ENCODE peak calls at places on chromosomes 12 and 14, in seven cellular contexts. R is cardiac muscle cell, I is PC-9, F is IMR-90, E is pancreas, C is stomach, N is fibroblast of lung. L is an unnamed sample.

GRCh38 chr14:69298131-69299071 is 38.4 kb downstream of the GALNT16 start:
- DNase-seq in R (peak; percentile 39), I (peak; percentile 21), F (no peak), E (no peak), C (no peak), N (no peak), L (peak; percentile 67)

GRCh38 chr12:6018265-6018664 is 73.2 kb upstream of the ANO2 start:
- DNase-seq in R (no peak), I (peak; percentile 24), F (no peak), E (no peak), C (no peak), N (no peak), L (no peak)

GRCh38 chr14:92863281-92863680 is 59.7 kb upstream of the CHGA start:
- DNase-seq in R (no peak), I (no peak), F (no peak), E (no peak), C (no peak), N (no peak), L (no peak)

GRCh38 chr14:99781853-99782610 is 11.2 kb upstream of the EML1 start:
- DNase-seq in R (no peak), I (no peak), F (no peak), E (no peak), C (no peak), N (no peak), L (no peak)

GRCh38 chr14:89387922-89388685 is 28.9 kb downstream of the FOXN3 start:
- DNase-seq in R (no peak), I (no peak), F (no peak), E (no peak), C (no peak), N (no peak), L (no peak)

GRCh38 chr14:99649219-99649618 is 4.3 kb downstream of the HHIPL1 start:
- DNase-seq in R (no peak), I (no peak), F (peak; percentile 62), E (no peak), C (no peak), N (peak; percentile 88), L (no peak)

GRCh38 chr12:48160807-48161206 is 3.5 kb upstream of the ASB8 start:
- DNase-seq in R (no peak), I (no peak), F (no peak), E (no peak), C (no peak), N (peak; percentile 33), L (no peak)

GRCh38 chr12:22860926-22861325 is 236.0 kb downstream of the ETNK1 start:
- DNase-seq in R (peak; percentile 88), I (no peak), F (no peak), E (no peak), C (no peak), N (no peak), L (no peak)

GRCh38 chr12:111529424-111530368 is 69.4 kb downstream of the ATXN2 start:
- DNase-seq in R (peak; percentile 52), I (no peak), F (peak; percentile 59), E (peak; percentile 22), C (peak; percentile 29), N (peak; percentile 56), L (peak; percentile 53)

GRCh38 chr12:57518176-57518919 is 2.0 kb downstream of the DDIT3 start:
- DNase-seq in R (no peak), I (no peak), F (no peak), E (no peak), C (no peak), N (no peak), L (no peak)

GRCh38 chr12:123094349-123095073 is 56.4 kb downstream of the PITPNM2 start:
- DNase-seq in R (no peak), I (peak; percentile 92), F (peak; percentile 88), E (peak; percentile 39), C (peak; percentile 34), N (peak; percentile 72), L (peak; percentile 75)

GRCh38 chr12:30753233-30753632 is 1.5 kb downstream of the CAPRIN2 start:
- DNase-seq in R (peak; percentile 50), I (no peak), F (peak; percentile 39), E (no peak), C (no peak), N (peak; percentile 56), L (no peak)

GRCh38 chr12:78149459-78149858 is 318.8 kb downstream of the NAV3 start:
- DNase-seq in R (peak; percentile 61), I (no peak), F (no peak), E (no peak), C (no peak), N (peak; percentile 2), L (no peak)

GRCh38 chr14:97413991-97414717 is 617.0 kb downstream of the VRK1 start:
- DNase-seq in R (no peak), I (no peak), F (no peak), E (no peak), C (no peak), N (no peak), L (no peak)

GRCh38 chr14:97414718-97415098 is 617.5 kb downstream of the VRK1 start:
- DNase-seq in R (no peak), I (no peak), F (no peak), E (no peak), C (no peak), N (no peak), L (no peak)

GRCh38 chr14:97417331-97417730 is 620.1 kb downstream of the VRK1 start:
- DNase-seq in R (no peak), I (no peak), F (no peak), E (no peak), C (no peak), N (no peak), L (no peak)

GRCh38 chr14:97416550-97416949 is 619.4 kb downstream of the VRK1 start:
- DNase-seq in R (no peak), I (no peak), F (no peak), E (no peak), C (no peak), N (no peak), L (no peak)

DNA sequence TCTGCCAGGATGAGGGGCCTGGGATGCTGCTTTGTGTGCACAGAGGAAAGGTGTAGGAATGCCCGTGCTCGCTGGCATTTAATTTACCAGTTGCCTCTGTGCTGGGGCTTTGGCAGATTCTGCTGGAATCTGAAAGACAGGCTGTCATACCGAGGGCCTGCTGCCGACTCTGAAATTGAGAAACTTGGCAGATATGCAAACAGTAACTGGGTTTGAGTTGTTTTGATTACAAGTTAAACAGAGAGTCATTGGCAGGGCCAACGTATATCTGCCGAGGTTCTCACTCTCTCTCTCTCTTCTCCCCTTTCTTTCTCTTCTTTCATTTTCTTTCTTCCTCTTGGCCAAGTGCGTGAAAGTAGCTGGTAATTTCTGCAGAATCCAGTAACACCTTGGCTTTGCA is 618.7 kb downstream of the VRK1 start:
- DNase-seq in R (no peak), I (no peak), F (no peak), E (no peak), C (no peak), N (no peak), L (no peak)
- H3K27ac ChIP-seq in R (no peak overlapping the region), I (no peak overlapping the region), F (no peak overlapping the region), E (no peak overlapping the region), C (no peak overlapping the region), N (no peak overlapping the region), L (no peak overlapping the region)

DNA sequence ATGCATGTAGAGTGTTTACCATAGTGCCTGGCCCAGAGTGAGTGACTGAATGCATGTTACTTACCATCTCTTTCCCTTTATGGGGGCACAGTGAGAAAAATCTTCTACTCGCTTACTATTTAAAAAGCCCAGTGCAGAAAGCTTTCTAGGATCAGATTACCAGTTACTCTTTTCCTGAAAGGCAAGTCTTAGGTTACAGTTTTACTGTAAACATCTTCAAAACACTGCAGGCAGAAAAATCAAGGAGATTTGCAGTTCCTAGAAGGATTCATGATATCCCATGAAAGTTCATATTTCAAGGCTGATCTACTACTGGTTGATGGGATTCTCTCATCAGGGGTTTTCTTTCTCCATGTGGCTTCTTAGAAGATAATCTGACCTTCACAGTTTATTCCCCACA is 29.3 kb upstream of the DAAM1 start:
- DNase-seq in R (no peak), I (no peak), F (peak; percentile 65), E (no peak), C (no peak), N (no peak), L (no peak)
- H3K4me3 ChIP-seq in R (no peak overlapping the region), I (no peak overlapping the region), F (no peak overlapping the region), E (no peak overlapping the region), C (no peak overlapping the region), N (no peak overlapping the region), L (no peak overlapping the region)

GRCh38 chr12:124222368-124223245 is 72.3 kb upstream of the RFLNA start:
- DNase-seq in R (no peak), I (no peak), F (no peak), E (no peak), C (no peak), N (no peak), L (no peak)

GRCh38 chr12:124224535-124225110 is 70.3 kb upstream of the RFLNA start:
- DNase-seq in R (no peak), I (no peak), F (no peak), E (no peak), C (no peak), N (no peak), L (no peak)

GRCh38 chr12:124230117-124230757 is 64.7 kb upstream of the RFLNA start:
- DNase-seq in R (no peak), I (no peak), F (no peak), E (no peak), C (no peak), N (no peak), L (no peak)

GRCh38 chr12:124228050-124228711 is 66.7 kb upstream of the RFLNA start:
- DNase-seq in R (no peak), I (no peak), F (no peak), E (no peak), C (no peak), N (no peak), L (no peak)

DNA sequence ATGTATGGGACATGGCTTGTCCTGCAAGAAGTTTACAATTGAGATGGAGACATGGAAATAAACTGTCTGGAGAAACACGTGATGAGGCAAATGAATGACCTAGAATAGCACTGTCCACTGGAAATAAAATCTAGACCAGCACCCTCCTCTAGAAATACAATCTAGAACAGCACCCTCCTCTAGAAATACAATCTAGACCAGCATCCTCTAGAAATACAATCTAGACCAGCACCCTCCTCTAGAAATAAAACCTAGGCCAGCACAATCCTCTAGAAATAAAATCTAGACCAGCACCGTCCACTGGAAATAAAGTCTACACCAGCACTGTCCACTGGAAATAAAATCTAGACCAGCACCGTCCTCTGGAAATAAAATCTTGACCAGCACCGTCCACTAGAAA is 69.2 kb upstream of the RFLNA start:
- DNase-seq in R (no peak), I (no peak), F (no peak), E (no peak), C (no peak), N (no peak), L (no peak)
- H3K27ac ChIP-seq in R (no peak overlapping the region), I (no peak overlapping the region), F (no peak overlapping the region), E (no peak overlapping the region), C (no peak overlapping the region), N (no peak overlapping the region), L (no peak overlapping the region)

DNA sequence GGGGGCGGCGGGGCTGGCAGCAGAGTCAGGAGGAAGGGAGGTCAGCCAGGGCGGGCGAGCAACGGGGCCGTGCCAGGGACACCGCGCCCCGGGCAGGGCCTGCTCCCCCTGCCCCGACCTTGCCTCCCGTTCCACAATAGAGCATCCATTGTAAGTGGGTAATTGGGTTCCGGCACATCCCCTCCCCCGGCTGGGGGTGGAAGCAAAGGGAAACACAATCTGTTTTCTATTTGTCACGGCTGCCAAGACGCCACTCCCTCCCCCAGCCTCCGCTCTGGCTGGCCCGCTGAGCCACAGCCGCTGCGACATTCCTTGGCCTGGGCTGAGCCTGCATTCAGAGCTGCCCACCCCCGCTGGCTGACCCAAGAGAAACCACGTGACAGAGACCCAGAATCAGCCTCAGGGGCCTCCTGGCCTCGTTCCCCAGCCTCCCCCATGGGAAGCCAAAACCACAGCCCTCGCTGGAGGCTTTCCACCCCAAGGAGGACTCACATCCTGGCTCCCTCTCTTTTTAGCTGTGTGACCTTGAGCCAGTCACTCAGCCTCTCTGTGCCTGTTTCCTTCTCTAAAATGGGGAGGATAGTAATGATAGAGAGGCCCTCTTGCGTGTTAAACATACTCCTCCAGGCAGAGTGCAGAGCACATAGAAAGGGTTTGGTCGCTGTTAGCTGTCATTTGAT is 117.6 kb downstream of the SCARB1 start:
- DNase-seq in R (peak; percentile 87), I (peak; percentile 82), F (peak; percentile 81), E (peak; percentile 85), C (peak; percentile 93), N (peak; percentile 96), L (peak; percentile 94)
- H3K4me3 ChIP-seq in R (no peak overlapping the region), I (no peak overlapping the region), F (no peak overlapping the region), E (no peak overlapping the region), C (no peak overlapping the region), N (no peak overlapping the region), L (no peak overlapping the region)

L was measured in ovary.